ENCODE peak calls at places on chromosomes 11 and 22, in eight cellular contexts. One of them, this sample, is unnamed.

GRCh38 chr22:19396934-19397728 is 34.4 kb downstream of the HIRA start:
- DNase-seq in putamen: no peak
- DNase-seq in retina: no peak
- DNase-seq in GM13977: no peak
- DNase-seq in nephron progenitor cell: no peak
- DNase-seq in HS-5: no peak
- DNase-seq in endothelial cell: no peak
- DNase-seq in H54: no peak
- DNase-seq in this sample: no peak

GRCh38 chr11:1827095-1827797 is 7.5 kb upstream of the SYT8 start:
- DNase-seq in GM13977: no peak
- DNase-seq in H54: peak
- DNase-seq in putamen: peak
- DNase-seq in nephron progenitor cell: no peak
- DNase-seq in endothelial cell: no peak
- DNase-seq in HS-5: no peak
- DNase-seq in retina: no peak
- DNase-seq in this sample: peak

GRCh38 chr11:69355346-69355940 is 61.5 kb downstream of the MYEOV start:
- DNase-seq in H54: no peak
- DNase-seq in putamen: no peak
- DNase-seq in endothelial cell: no peak
- DNase-seq in HS-5: no peak
- DNase-seq in retina: no peak
- DNase-seq in nephron progenitor cell: no peak
- DNase-seq in GM13977: no peak
- DNase-seq in this sample: no peak

GRCh38 chr11:71137376-71137775 is 115.0 kb downstream of the SHANK2 start:
- DNase-seq in GM13977: no peak
- DNase-seq in nephron progenitor cell: no peak
- DNase-seq in endothelial cell: no peak
- DNase-seq in retina: no peak
- DNase-seq in putamen: no peak
- DNase-seq in HS-5: no peak
- DNase-seq in H54: no peak
- DNase-seq in this sample: no peak

GRCh38 chr11:77590194-77590591 is 440 bp downstream of the AQP11 start:
- DNase-seq in H54: no peak
- DNase-seq in endothelial cell: peak
- DNase-seq in GM13977: no peak
- DNase-seq in putamen: peak
- DNase-seq in HS-5: peak
- DNase-seq in nephron progenitor cell: no peak
- DNase-seq in retina: no peak
- DNase-seq in this sample: peak

GRCh38 chr11:20022363-20023081 is 137.8 kb downstream of the DBX1 start:
- DNase-seq in HS-5: no peak
- DNase-seq in GM13977: peak
- DNase-seq in putamen: no peak
- DNase-seq in nephron progenitor cell: peak
- DNase-seq in endothelial cell: peak
- DNase-seq in H54: no peak
- DNase-seq in retina: peak
- DNase-seq in this sample: no peak

GRCh38 chr11:27720277-27720830 is 20.1 kb upstream of the BDNF start:
- DNase-seq in GM13977: peak
- DNase-seq in HS-5: no peak
- DNase-seq in putamen: no peak
- DNase-seq in endothelial cell: peak
- DNase-seq in nephron progenitor cell: peak
- DNase-seq in retina: peak
- DNase-seq in H54: no peak
- DNase-seq in this sample: peak

GRCh38 chr11:126700773-126701554 is 299.6 kb downstream of the KIRREL3 start:
- DNase-seq in GM13977: peak
- DNase-seq in H54: no peak
- DNase-seq in retina: no peak
- DNase-seq in endothelial cell: no peak
- DNase-seq in nephron progenitor cell: no peak
- DNase-seq in putamen: peak
- DNase-seq in HS-5: no peak
- DNase-seq in this sample: no peak

GRCh38 chr22:35357883-35358621 is 22.8 kb upstream of the HMOX1 start:
- DNase-seq in retina: no peak
- DNase-seq in H54: peak
- DNase-seq in HS-5: peak
- DNase-seq in GM13977: no peak
- DNase-seq in endothelial cell: no peak
- DNase-seq in nephron progenitor cell: no peak
- DNase-seq in putamen: no peak
- DNase-seq in this sample: no peak

GRCh38 chr22:43879901-43880742 is 11.7 kb downstream of the PNPLA5 start:
- DNase-seq in endothelial cell: no peak
- DNase-seq in H54: no peak
- DNase-seq in HS-5: no peak
- DNase-seq in putamen: no peak
- DNase-seq in GM13977: no peak
- DNase-seq in retina: no peak
- DNase-seq in nephron progenitor cell: no peak
- DNase-seq in this sample: no peak